ENCODE peak calls at places on chromosome 6, in ten cellular contexts. One of them, this sample, is unnamed.

GRCh38 chr6:71412559-71412958 is 123.9 kb downstream of the OGFRL1 start:
- DNase-seq in suprapubic skin: no peak
- DNase-seq in choroid plexus epithelial cell: peak; percentile 61
- DNase-seq in brain microvascular endothelial cell: no peak
- DNase-seq in pancreas: no peak
- DNase-seq in Peyer's patch: no peak
- DNase-seq in NB4: no peak
- DNase-seq in testis: no peak
- DNase-seq in CD8-positive, alpha-beta memory T cell: no peak
- DNase-seq in AG04450: no peak
- DNase-seq in this sample: no peak

GRCh38 chr6:121521164-121521555 is 85.7 kb downstream of the GJA1 start:
- DNase-seq in suprapubic skin: no peak
- DNase-seq in choroid plexus epithelial cell: no peak
- DNase-seq in brain microvascular endothelial cell: no peak
- DNase-seq in pancreas: no peak
- DNase-seq in Peyer's patch: no peak
- DNase-seq in NB4: no peak
- DNase-seq in testis: no peak
- DNase-seq in CD8-positive, alpha-beta memory T cell: no peak
- DNase-seq in AG04450: no peak
- DNase-seq in this sample: no peak

GRCh38 chr6:13517116-13517515 is 29.7 kb upstream of the GFOD1 start:
- DNase-seq in suprapubic skin: no peak
- DNase-seq in choroid plexus epithelial cell: peak; percentile 62
- DNase-seq in brain microvascular endothelial cell: no peak
- DNase-seq in pancreas: no peak
- DNase-seq in Peyer's patch: no peak
- DNase-seq in NB4: no peak
- DNase-seq in testis: no peak
- DNase-seq in CD8-positive, alpha-beta memory T cell: no peak
- DNase-seq in AG04450: no peak
- DNase-seq in this sample: no peak

GRCh38 chr6:108587258-108588059 is 26.7 kb downstream of the FOXO3 start:
- DNase-seq in suprapubic skin: no peak
- DNase-seq in choroid plexus epithelial cell: peak; percentile 86
- DNase-seq in brain microvascular endothelial cell: peak; percentile 87
- DNase-seq in pancreas: no peak
- DNase-seq in Peyer's patch: no peak
- DNase-seq in NB4: peak; percentile 49
- DNase-seq in testis: no peak
- DNase-seq in CD8-positive, alpha-beta memory T cell: no peak
- DNase-seq in AG04450: peak; percentile 70
- DNase-seq in this sample: no peak

GRCh38 chr6:17491416-17492142 is 98.2 kb downstream of the CAP2 start:
- DNase-seq in suprapubic skin: no peak
- DNase-seq in choroid plexus epithelial cell: no peak
- DNase-seq in brain microvascular endothelial cell: no peak
- DNase-seq in pancreas: no peak
- DNase-seq in Peyer's patch: no peak
- DNase-seq in NB4: no peak
- DNase-seq in testis: no peak
- DNase-seq in CD8-positive, alpha-beta memory T cell: no peak
- DNase-seq in AG04450: no peak
- DNase-seq in this sample: no peak

GRCh38 chr6:118871331-118871730 is 22.6 kb upstream of the ASF1A start:
- DNase-seq in suprapubic skin: no peak
- DNase-seq in choroid plexus epithelial cell: no peak
- DNase-seq in brain microvascular endothelial cell: no peak
- DNase-seq in pancreas: no peak
- DNase-seq in Peyer's patch: no peak
- DNase-seq in NB4: no peak
- DNase-seq in testis: no peak
- DNase-seq in CD8-positive, alpha-beta memory T cell: no peak
- DNase-seq in AG04450: no peak
- DNase-seq in this sample: no peak

GRCh38 chr6:170235726-170236125 is 55.2 kb downstream of the DLL1 start:
- DNase-seq in suprapubic skin: no peak
- DNase-seq in choroid plexus epithelial cell: no peak
- DNase-seq in brain microvascular endothelial cell: no peak
- DNase-seq in pancreas: no peak
- DNase-seq in Peyer's patch: no peak
- DNase-seq in NB4: no peak
- DNase-seq in testis: no peak
- DNase-seq in CD8-positive, alpha-beta memory T cell: no peak
- DNase-seq in AG04450: no peak
- DNase-seq in this sample: no peak

GRCh38 chr6:49462599-49462926 is 490 bp downstream of the MMUT start:
- DNase-seq in suprapubic skin: no peak
- DNase-seq in choroid plexus epithelial cell: no peak
- DNase-seq in brain microvascular endothelial cell: no peak
- DNase-seq in pancreas: no peak
- DNase-seq in Peyer's patch: no peak
- DNase-seq in NB4: no peak
- DNase-seq in testis: no peak
- DNase-seq in CD8-positive, alpha-beta memory T cell: no peak
- DNase-seq in AG04450: no peak
- DNase-seq in this sample: no peak

GRCh38 chr6:3403244-3404154 is 53.4 kb downstream of the SLC22A23 start:
- DNase-seq in suprapubic skin: no peak
- DNase-seq in choroid plexus epithelial cell: peak; percentile 23
- DNase-seq in brain microvascular endothelial cell: no peak
- DNase-seq in pancreas: peak; percentile 80
- DNase-seq in Peyer's patch: peak; percentile 86
- DNase-seq in NB4: no peak
- DNase-seq in testis: no peak
- DNase-seq in CD8-positive, alpha-beta memory T cell: no peak
- DNase-seq in AG04450: no peak
- DNase-seq in this sample: peak; percentile 57

GRCh38 chr6:45438156-45438555 is 60.4 kb upstream of the SUPT3H start:
- DNase-seq in suprapubic skin: no peak
- DNase-seq in choroid plexus epithelial cell: no peak
- DNase-seq in brain microvascular endothelial cell: no peak
- DNase-seq in pancreas: no peak
- DNase-seq in Peyer's patch: no peak
- DNase-seq in NB4: no peak
- DNase-seq in testis: no peak
- DNase-seq in CD8-positive, alpha-beta memory T cell: no peak
- DNase-seq in AG04450: no peak
- DNase-seq in this sample: no peak

GRCh38 chr6:106225581-106225980 is 100.0 kb downstream of the ATG5 start:
- DNase-seq in suprapubic skin: no peak
- DNase-seq in choroid plexus epithelial cell: no peak
- DNase-seq in brain microvascular endothelial cell: no peak
- DNase-seq in pancreas: no peak
- DNase-seq in Peyer's patch: no peak
- DNase-seq in NB4: no peak
- DNase-seq in testis: no peak
- DNase-seq in CD8-positive, alpha-beta memory T cell: no peak
- DNase-seq in AG04450: no peak
- DNase-seq in this sample: no peak

GRCh38 chr6:106227612-106228507 is 97.7 kb downstream of the ATG5 start:
- DNase-seq in suprapubic skin: no peak
- DNase-seq in choroid plexus epithelial cell: no peak
- DNase-seq in brain microvascular endothelial cell: no peak
- DNase-seq in pancreas: no peak
- DNase-seq in Peyer's patch: no peak
- DNase-seq in NB4: no peak
- DNase-seq in testis: no peak
- DNase-seq in CD8-positive, alpha-beta memory T cell: no peak
- DNase-seq in AG04450: no peak
- DNase-seq in this sample: no peak

GRCh38 chr6:106223300-106223930 is 102.1 kb downstream of the ATG5 start:
- DNase-seq in suprapubic skin: no peak
- DNase-seq in choroid plexus epithelial cell: peak; percentile 90
- DNase-seq in brain microvascular endothelial cell: peak; percentile 75
- DNase-seq in pancreas: no peak
- DNase-seq in Peyer's patch: peak; percentile 92
- DNase-seq in NB4: peak; percentile 76
- DNase-seq in testis: peak; percentile 49
- DNase-seq in CD8-positive, alpha-beta memory T cell: peak; percentile 55
- DNase-seq in AG04450: peak; percentile 54
- DNase-seq in this sample: peak; percentile 37

GRCh38 chr6:106226676-106227075 is 98.9 kb downstream of the ATG5 start:
- DNase-seq in suprapubic skin: no peak
- DNase-seq in choroid plexus epithelial cell: no peak
- DNase-seq in brain microvascular endothelial cell: no peak
- DNase-seq in pancreas: no peak
- DNase-seq in Peyer's patch: no peak
- DNase-seq in NB4: no peak
- DNase-seq in testis: no peak
- DNase-seq in CD8-positive, alpha-beta memory T cell: no peak
- DNase-seq in AG04450: no peak
- DNase-seq in this sample: no peak
- H3K4me3 ChIP-seq in suprapubic skin: no peak overlapping the region
- H3K4me3 ChIP-seq in choroid plexus epithelial cell: no peak overlapping the region
- H3K4me3 ChIP-seq in brain microvascular endothelial cell: no peak overlapping the region
- H3K4me3 ChIP-seq in pancreas: no peak overlapping the region
- H3K4me3 ChIP-seq in Peyer's patch: no peak overlapping the region
- H3K4me3 ChIP-seq in NB4: no peak overlapping the region
- H3K4me3 ChIP-seq in testis: no peak overlapping the region
- H3K4me3 ChIP-seq in CD8-positive, alpha-beta memory T cell: no peak overlapping the region
- H3K4me3 ChIP-seq in AG04450: no peak overlapping the region
- H3K4me3 ChIP-seq in this sample: no peak overlapping the region

DNA sequence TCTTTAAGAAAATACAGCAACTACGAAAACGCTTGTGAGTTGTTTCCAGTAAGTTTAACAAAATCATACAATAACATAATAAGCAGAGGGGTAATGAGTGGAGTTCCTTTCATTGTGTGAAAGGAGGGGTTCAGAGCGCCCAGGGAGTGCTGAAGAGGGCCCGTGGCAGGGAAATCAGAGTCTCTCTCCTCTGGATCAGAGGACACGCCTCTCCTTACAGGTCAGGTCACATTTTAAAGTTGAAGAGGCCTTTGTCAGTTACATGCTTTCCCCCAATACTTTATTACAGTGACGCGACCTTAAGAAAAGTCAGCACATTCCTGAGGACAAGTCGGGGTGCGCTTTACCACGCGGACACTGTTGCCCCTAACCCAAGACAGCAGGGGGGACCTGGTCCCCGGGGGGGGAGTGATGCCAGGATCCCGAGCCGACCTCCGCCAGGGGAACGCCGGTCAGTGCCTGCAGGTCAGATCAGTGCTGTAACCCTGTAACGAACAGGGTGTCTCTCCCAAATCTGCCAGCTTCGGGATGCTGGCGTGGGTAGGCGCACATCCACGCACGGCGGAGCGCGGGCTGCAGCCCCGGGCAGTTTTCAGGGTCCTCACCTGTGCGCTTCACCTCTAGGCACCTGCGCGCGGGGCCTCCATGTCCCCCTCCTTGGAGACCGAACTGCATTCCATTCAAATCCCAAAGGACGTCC is 848 bp downstream of the DACT2 start:
- DNase-seq in suprapubic skin: no peak
- DNase-seq in choroid plexus epithelial cell: no peak
- DNase-seq in brain microvascular endothelial cell: no peak
- DNase-seq in pancreas: no peak
- DNase-seq in Peyer's patch: no peak
- DNase-seq in NB4: no peak
- DNase-seq in testis: no peak
- DNase-seq in CD8-positive, alpha-beta memory T cell: no peak
- DNase-seq in AG04450: no peak
- DNase-seq in this sample: no peak
- H3K4me3 ChIP-seq in suprapubic skin: peak overlapping the region; percentile 54
- H3K4me3 ChIP-seq in choroid plexus epithelial cell: peak overlapping the region; percentile 42
- H3K4me3 ChIP-seq in brain microvascular endothelial cell: no peak overlapping the region
- H3K4me3 ChIP-seq in pancreas: peak overlapping the region; percentile 59
- H3K4me3 ChIP-seq in Peyer's patch: no peak overlapping the region
- H3K4me3 ChIP-seq in NB4: no peak overlapping the region
- H3K4me3 ChIP-seq in testis: peak overlapping the region; percentile 56
- H3K4me3 ChIP-seq in CD8-positive, alpha-beta memory T cell: no peak overlapping the region
- H3K4me3 ChIP-seq in AG04450: no peak overlapping the region
- H3K4me3 ChIP-seq in this sample: no peak overlapping the region

GRCh38 chr6:144364208-144364718 is 79.1 kb downstream of the UTRN start:
- DNase-seq in suprapubic skin: no peak
- DNase-seq in choroid plexus epithelial cell: no peak
- DNase-seq in brain microvascular endothelial cell: no peak
- DNase-seq in pancreas: no peak
- DNase-seq in Peyer's patch: no peak
- DNase-seq in NB4: no peak
- DNase-seq in testis: no peak
- DNase-seq in CD8-positive, alpha-beta memory T cell: no peak
- DNase-seq in AG04450: no peak
- DNase-seq in this sample: no peak

GRCh38 chr6:144361027-144361426 is 75.9 kb downstream of the UTRN start:
- DNase-seq in suprapubic skin: no peak
- DNase-seq in choroid plexus epithelial cell: no peak
- DNase-seq in brain microvascular endothelial cell: no peak
- DNase-seq in pancreas: no peak
- DNase-seq in Peyer's patch: no peak
- DNase-seq in NB4: no peak
- DNase-seq in testis: no peak
- DNase-seq in CD8-positive, alpha-beta memory T cell: no peak
- DNase-seq in AG04450: no peak
- DNase-seq in this sample: no peak

GRCh38 chr6:144362042-144363018 is 77.2 kb downstream of the UTRN start:
- DNase-seq in suprapubic skin: no peak
- DNase-seq in choroid plexus epithelial cell: peak; percentile 54
- DNase-seq in brain microvascular endothelial cell: no peak
- DNase-seq in pancreas: no peak
- DNase-seq in Peyer's patch: no peak
- DNase-seq in NB4: no peak
- DNase-seq in testis: no peak
- DNase-seq in CD8-positive, alpha-beta memory T cell: no peak
- DNase-seq in AG04450: no peak
- DNase-seq in this sample: no peak

GRCh38 chr6:144365176-144365710 is 80.1 kb downstream of the UTRN start:
- DNase-seq in suprapubic skin: no peak
- DNase-seq in choroid plexus epithelial cell: no peak
- DNase-seq in brain microvascular endothelial cell: no peak
- DNase-seq in pancreas: no peak
- DNase-seq in Peyer's patch: no peak
- DNase-seq in NB4: no peak
- DNase-seq in testis: no peak
- DNase-seq in CD8-positive, alpha-beta memory T cell: no peak
- DNase-seq in AG04450: no peak
- DNase-seq in this sample: no peak

DNA sequence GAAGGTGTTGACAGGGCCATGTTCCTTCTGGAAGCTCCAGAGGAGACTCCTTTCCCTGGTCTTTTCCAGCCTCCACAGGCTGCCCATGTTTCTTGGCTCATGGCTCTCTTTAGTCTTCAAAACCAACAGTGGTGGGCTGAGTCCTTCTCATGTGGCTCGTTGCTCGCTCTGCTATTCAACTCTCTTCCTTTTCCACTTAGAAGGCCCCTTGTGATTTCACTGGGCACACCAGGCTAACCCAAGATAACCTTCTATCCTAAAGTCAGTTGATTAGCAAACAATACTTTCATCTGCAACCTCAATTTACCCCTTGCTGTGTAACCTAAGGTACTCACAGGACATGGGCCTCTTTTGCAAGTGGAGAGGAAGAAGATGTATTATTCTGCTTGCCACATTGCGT is 79.6 kb downstream of the UTRN start:
- DNase-seq in suprapubic skin: no peak
- DNase-seq in choroid plexus epithelial cell: no peak
- DNase-seq in brain microvascular endothelial cell: no peak
- DNase-seq in pancreas: no peak
- DNase-seq in Peyer's patch: no peak
- DNase-seq in NB4: no peak
- DNase-seq in testis: no peak
- DNase-seq in CD8-positive, alpha-beta memory T cell: no peak
- DNase-seq in AG04450: no peak
- DNase-seq in this sample: no peak
- H3K4me3 ChIP-seq in suprapubic skin: no peak overlapping the region
- H3K4me3 ChIP-seq in choroid plexus epithelial cell: no peak overlapping the region
- H3K4me3 ChIP-seq in brain microvascular endothelial cell: no peak overlapping the region
- H3K4me3 ChIP-seq in pancreas: no peak overlapping the region
- H3K4me3 ChIP-seq in Peyer's patch: no peak overlapping the region
- H3K4me3 ChIP-seq in NB4: no peak overlapping the region
- H3K4me3 ChIP-seq in testis: no peak overlapping the region
- H3K4me3 ChIP-seq in CD8-positive, alpha-beta memory T cell: no peak overlapping the region
- H3K4me3 ChIP-seq in AG04450: no peak overlapping the region
- H3K4me3 ChIP-seq in this sample: no peak overlapping the region

GRCh38 chr6:84762220-84762940 is 2.0 kb downstream of the TBX18 start:
- DNase-seq in suprapubic skin: peak; percentile 81
- DNase-seq in choroid plexus epithelial cell: peak; percentile 71
- DNase-seq in brain microvascular endothelial cell: no peak
- DNase-seq in pancreas: no peak
- DNase-seq in Peyer's patch: no peak
- DNase-seq in NB4: no peak
- DNase-seq in testis: no peak
- DNase-seq in CD8-positive, alpha-beta memory T cell: no peak
- DNase-seq in AG04450: no peak
- DNase-seq in this sample: no peak
- H3K4me3 ChIP-seq in suprapubic skin: peak overlapping the region; percentile 61
- H3K4me3 ChIP-seq in choroid plexus epithelial cell: peak overlapping the region; percentile 87
- H3K4me3 ChIP-seq in brain microvascular endothelial cell: peak overlapping the region; percentile 76
- H3K4me3 ChIP-seq in pancreas: no peak overlapping the region
- H3K4me3 ChIP-seq in Peyer's patch: no peak overlapping the region
- H3K4me3 ChIP-seq in NB4: no peak overlapping the region
- H3K4me3 ChIP-seq in testis: peak overlapping the region; percentile 44
- H3K4me3 ChIP-seq in CD8-positive, alpha-beta memory T cell: no peak overlapping the region
- H3K4me3 ChIP-seq in AG04450: peak overlapping the region; percentile 27
- H3K4me3 ChIP-seq in this sample: peak overlapping the region; percentile 65

This sample was measured in kidney epithelial cell.